ENCODE peak calls at places on chromosomes 6 and 20, in seven cellular contexts. G, U, X, C, L, K and A are unnamed samples.

GRCh38 chr6:14454467-14454763 is 336.8 kb downstream of the CD83 start:
- DNase-seq in G (peak; percentile 91), U (no peak), X (no peak), C (no peak), L (no peak), K (no peak), A (no peak)

GRCh38 chr20:24966317-24967012 is 17.4 kb downstream of the CST7 start:
- DNase-seq in G (no peak), U (no peak), X (no peak), C (no peak), L (no peak), K (no peak), A (no peak)

GRCh38 chr20:47704746-47705496 is 80.4 kb downstream of the SULF2 start:
- DNase-seq in G (no peak), U (no peak), X (no peak), C (no peak), L (no peak), K (no peak), A (no peak)

GRCh38 chr6:43579171-43579570 is 3.2 kb downstream of the POLH start:
- DNase-seq in G (no peak), U (no peak), X (no peak), C (peak; percentile 16), L (no peak), K (no peak), A (no peak)

GRCh38 chr6:38871745-38872568 is 156.8 kb downstream of the DNAH8 start:
- DNase-seq in G (peak; percentile 82), U (peak; percentile 61), X (peak; percentile 13), C (peak; percentile 36), L (peak; percentile 32), K (peak; percentile 86), A (peak; percentile 19)

GRCh38 chr20:63497946-63498935 is 642 bp downstream of the EEF1A2 start:
- DNase-seq in G (no peak), U (peak; percentile 61), X (no peak), C (peak; percentile 36), L (no peak), K (peak; percentile 72), A (no peak)

GRCh38 chr6:3325210-3325609 is 66.5 kb downstream of the PSMG4 start:
- DNase-seq in G (no peak), U (no peak), X (no peak), C (peak; percentile 62), L (no peak), K (no peak), A (no peak)

GRCh38 chr20:58889334-58890072 is 37.0 kb downstream of the GNAS start:
- DNase-seq in G (no peak), U (no peak), X (no peak), C (no peak), L (no peak), K (no peak), A (peak; percentile 63)

GRCh38 chr6:41966961-41967311 is 25.3 kb upstream of the CCND3 start:
- DNase-seq in G (no peak), U (no peak), X (no peak), C (peak; percentile 58), L (peak; percentile 80), K (no peak), A (peak; percentile 27)

GRCh38 chr20:46621492-46621891 is 29.8 kb downstream of the SLC13A3 start:
- DNase-seq in G (no peak), U (no peak), X (no peak), C (peak; percentile 82), L (no peak), K (no peak), A (no peak)

GRCh38 chr6:98498891-98499290 is 335.5 kb upstream of the POU3F2 start:
- DNase-seq in G (no peak), U (no peak), X (no peak), C (no peak), L (no peak), K (no peak), A (no peak)

DNA sequence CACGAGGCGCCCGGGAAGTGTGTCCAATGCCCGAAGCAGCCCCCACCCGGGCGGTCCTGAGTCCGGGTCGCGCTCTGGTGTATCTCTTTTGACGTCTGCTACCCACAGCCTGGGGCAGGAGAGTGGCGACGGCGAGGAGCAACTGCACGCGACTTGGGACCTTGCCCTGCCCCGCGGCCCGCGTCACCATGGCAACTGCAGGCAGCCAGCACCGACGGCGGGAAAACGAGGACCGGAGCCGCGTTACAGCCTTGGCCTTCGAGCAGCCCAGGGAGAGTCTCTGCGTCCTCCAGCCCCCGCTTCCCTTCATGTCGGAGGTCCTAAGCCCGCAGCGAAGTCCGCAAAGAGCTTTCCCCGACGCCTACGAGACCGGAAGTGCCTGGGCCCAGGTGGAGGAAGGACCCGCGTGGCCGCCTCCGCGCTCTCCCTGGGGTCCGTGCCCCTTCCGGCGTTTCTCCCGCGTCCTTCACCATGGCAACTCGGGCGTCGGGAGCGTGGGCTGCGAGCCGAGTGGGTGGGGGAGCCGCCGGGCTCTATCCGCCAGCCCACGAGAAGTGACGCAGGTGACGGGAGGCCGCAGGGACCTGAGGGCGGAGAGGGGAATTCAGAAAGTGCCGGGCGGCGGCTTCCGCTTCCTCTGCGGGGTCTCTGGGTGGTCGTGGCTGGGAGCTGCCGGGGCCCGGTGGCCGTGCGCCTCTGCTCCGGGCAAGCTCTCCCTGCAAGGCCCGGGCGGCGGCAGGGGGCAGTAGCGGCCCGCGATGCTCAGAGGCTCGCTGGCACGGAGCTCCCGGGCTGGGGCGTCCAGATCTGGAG is 88.6 kb upstream of the TGM3 start:
- DNase-seq in G (peak; percentile 86), U (peak; percentile 84), X (peak; percentile 87), C (peak; percentile 28), L (peak; percentile 29), K (peak; percentile 91), A (peak; percentile 50)
- TF ChIP-seq POLR2A in G (no peak), U (no peak), X (no peak), C (no peak), L (no peak), K (no peak), A (no peak)

GRCh38 chr6:133240511-133241087 is 558 bp upstream of the EYA4 start:
- DNase-seq in G (no peak), U (no peak), X (no peak), C (peak; percentile 75), L (no peak), K (peak; percentile 67), A (no peak)
- TF ChIP-seq POLR2A in G (no peak), U (no peak), X (no peak), C (no peak), L (no peak), K (no peak), A (no peak)

GRCh38 chr6:30644769-30645168 is 2.2 kb upstream of the C6orf136 start:
- DNase-seq in G (no peak), U (no peak), X (no peak), C (no peak), L (no peak), K (no peak), A (no peak)

GRCh38 chr6:30645989-30646388 is 944 bp upstream of the C6orf136 start:
- DNase-seq in G (no peak), U (no peak), X (no peak), C (no peak), L (no peak), K (no peak), A (no peak)

GRCh38 chr6:30646450-30647038 is 389 bp upstream of the C6orf136 start:
- DNase-seq in G (peak; percentile 98), U (peak; percentile 95), X (no peak), C (no peak), L (no peak), K (peak; percentile 47), A (peak; percentile 95)

GRCh38 chr6:30647802-30648460 is 998 bp downstream of the C6orf136 start:
- DNase-seq in G (no peak), U (no peak), X (peak; percentile 82), C (no peak), L (no peak), K (peak; percentile 86), A (no peak)

GRCh38 chr6:30647039-30647801 is at the start of gene C6orf136:
- DNase-seq in G (peak; percentile 86), U (peak; percentile 80), X (peak; percentile 94), C (peak; percentile 91), L (peak; percentile 87), K (peak; percentile 90), A (peak; percentile 84)
- TF ChIP-seq POLR2A in G (peak; percentile 67), U (no peak), X (no peak), C (no peak), L (peak; percentile 41), K (peak; percentile 38), A (peak; percentile 50)

GRCh38 chr6:31660224-31660997 is at the start of gene C6orf47:
- DNase-seq in G (peak; percentile 94), U (peak; percentile 90), X (peak; percentile 81), C (peak; percentile 75), L (peak; percentile 51), K (peak; percentile 90), A (peak; percentile 91)
- TF ChIP-seq POLR2A in G (peak; percentile 87), U (no peak), X (peak; percentile 76), C (peak; percentile 76), L (peak; percentile 94), K (no peak), A (peak; percentile 86)

GRCh38 chr20:38343798-38344701 is 2.2 kb upstream of the LBP start:
- DNase-seq in G (no peak), U (no peak), X (no peak), C (no peak), L (no peak), K (no peak), A (no peak)
- TF ChIP-seq POLR2A in G (no peak), U (no peak), X (no peak), C (no peak), L (no peak), K (no peak), A (no peak)

GRCh38 chr20:57791946-57792328 is 82.1 kb upstream of the PMEPA1 start:
- DNase-seq in G (no peak), U (no peak), X (no peak), C (no peak), L (no peak), K (no peak), A (no peak)
- TF ChIP-seq POLR2A in G (no peak), U (no peak), X (no peak), C (no peak), L (no peak), K (no peak), A (no peak)

DNA sequence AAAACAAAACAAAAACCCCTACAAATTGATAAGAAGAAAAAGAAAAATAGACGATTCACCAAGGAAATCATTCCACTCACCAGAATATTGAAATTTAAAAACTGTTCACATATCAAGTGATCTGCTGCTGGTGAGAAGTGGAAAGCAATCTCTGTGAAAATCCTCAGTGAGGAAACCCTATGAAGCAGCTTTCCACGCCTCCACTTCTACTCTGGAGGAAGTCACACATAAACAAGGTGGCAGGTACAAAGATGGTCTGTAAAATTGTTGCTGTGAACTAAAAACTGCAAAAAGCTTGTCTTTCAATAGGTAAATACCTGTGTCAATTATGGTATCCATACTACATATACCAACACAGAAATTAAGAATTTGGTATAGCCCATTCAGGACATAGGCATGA is 18.5 kb downstream of the CD164 start:
- DNase-seq in G (no peak), U (no peak), X (no peak), C (no peak), L (no peak), K (no peak), A (no peak)
- TF ChIP-seq POLR2A in G (no peak), U (no peak), X (no peak), C (no peak), L (no peak), K (no peak), A (no peak)